ENCODE peak calls at places on chromosomes 4 and X, in eight cellular contexts. T is fibroblast of lung, Q is IMR-90, V is cardiac muscle cell, J is mammary epithelial cell, H is tibial nerve, W is gastrocnemius medialis, D is right atrium auricular region. B is an unnamed sample. For H3K4me1, the result is how much of the 10 kb centered on the place peaks cover.

GRCh38 chr4:173494013-173494970 is 35.7 kb downstream of the HAND2 start:
- DNase-seq in H (no peak), D (no peak), W (peak), T (peak), V (peak), J (peak), Q (peak), B (no peak)

GRCh38 chrX:9997524-9997923 is 30.4 kb downstream of the CLDN34 start:
- DNase-seq in T (no peak), J (no peak), Q (no peak), D (no peak), H (no peak), W (no peak), V (no peak), B (no peak)

GRCh38 chr4:87409420-87409939 is 12.9 kb upstream of the NUDT9 start:
- DNase-seq in W (no peak), J (no peak), D (no peak), T (no peak), Q (no peak), H (no peak), V (no peak), B (no peak)

GRCh38 chr4:111537861-111538260 is 607.4 kb upstream of the FAM241A start:
- DNase-seq in J (no peak), H (no peak), W (no peak), D (no peak), V (no peak), Q (peak), T (no peak), B (no peak)

GRCh38 chr4:80412322-80412721 is 76.8 kb downstream of the CFAP299 start:
- DNase-seq in J (no peak), Q (peak), W (no peak), V (no peak), T (no peak), D (no peak), H (no peak), B (no peak)

GRCh38 chr4:89981789-89982334 is 87.2 kb downstream of the MMRN1 start:
- DNase-seq in Q (no peak), H (no peak), T (no peak), V (no peak), D (no peak), W (no peak), J (no peak), B (no peak)

GRCh38 chrX:83419030-83419792 is 88.9 kb upstream of the POU3F4 start:
- DNase-seq in V (no peak), T (no peak), H (no peak), J (no peak), Q (no peak), D (no peak), W (no peak), B (no peak)

GRCh38 chr4:140343303-140343702 is 30.1 kb upstream of the SCOC start:
- DNase-seq in V (no peak), T (peak), Q (no peak), J (peak), D (no peak), W (no peak), H (no peak), B (no peak)

GRCh38 chr4:153538408-153539057 is 72.4 kb downstream of the TMEM131L start:
- DNase-seq in J (no peak), D (no peak), H (no peak), Q (peak), V (no peak), W (peak), T (peak), B (peak)

GRCh38 chr4:55884093-55884850 is 30.8 kb downstream of the EXOC1 start:
- DNase-seq in T (no peak), W (no peak), D (no peak), V (no peak), H (no peak), J (no peak), Q (no peak), B (no peak)

GRCh38 chr4:139450586-139450985 is 3.3 kb upstream of the RAB33B start:
- DNase-seq in H (no peak), T (no peak), J (no peak), V (no peak), W (no peak), Q (no peak), D (no peak), B (no peak)

GRCh38 chr4:102503301-102503746 is 2.2 kb downstream of the NFKB1 start:
- DNase-seq in W (no peak), Q (no peak), J (no peak), V (no peak), D (no peak), T (no peak), H (no peak), B (no peak)

GRCh38 chr4:1365271-1366178 is 18.5 kb downstream of the UVSSA start:
- DNase-seq in T (no peak), J (peak), Q (no peak), D (no peak), W (no peak), H (no peak), V (no peak), B (no peak)

GRCh38 chr4:173529505-173530325 is at the start of gene HAND2:
- DNase-seq in J (no peak), H (no peak), W (peak), Q (peak), V (peak), T (peak), D (peak), B (no peak)

GRCh38 chrX:95071621-95072020 is 1397.6 kb downstream of the FAM133A start:
- DNase-seq in W (no peak), H (no peak), Q (peak), T (no peak), J (peak), V (no peak), D (no peak), B (no peak)

GRCh38 chrX:71177327-71177726 is 32.7 kb downstream of the NLGN3 start:
- DNase-seq in V (no peak), D (no peak), T (no peak), H (no peak), W (no peak), Q (no peak), J (no peak), B (no peak)

GRCh38 chrX:148500428-148501120 is at the start of gene AFF2:
- DNase-seq in W (no peak), T (peak), J (peak), Q (no peak), D (no peak), H (no peak), V (peak), B (no peak)

GRCh38 chrX:72297953-72298730 is 7.6 kb downstream of the CITED1 start:
- DNase-seq in J (peak), H (no peak), D (no peak), V (no peak), Q (no peak), W (no peak), T (no peak), B (no peak)

GRCh38 chr4:173243321-173243720 is 74.7 kb downstream of the GALNT7 start:
- DNase-seq in T (peak), D (no peak), J (peak), V (no peak), H (no peak), Q (peak), W (no peak), B (no peak)

GRCh38 chrX:153470411-153471363 is at the start of gene HAUS7:
- DNase-seq in D (peak), T (peak), H (peak), V (peak), W (peak), Q (peak), J (peak), B (peak)

GRCh38 chrX:18810416-18810815 is 103.0 kb downstream of the PPEF1 start:
- DNase-seq in T (no peak), J (peak), H (no peak), W (no peak), V (no peak), D (no peak), Q (no peak), B (no peak)

GRCh38 chrX:17812763-17813162 is 48.3 kb downstream of the RAI2 start:
- DNase-seq in J (no peak), V (peak), Q (no peak), T (peak), H (no peak), D (no peak), W (no peak), B (no peak)

GRCh38 chr4:83629945-83630684 is 94.2 kb downstream of the GPAT3 start:
- DNase-seq in D (no peak), W (no peak), Q (peak), J (peak), V (no peak), T (peak), H (no peak), B (no peak)

GRCh38 chr4:2842667-2843022 is 999 bp upstream of the ADD1 start:
- DNase-seq in V (no peak), D (no peak), J (no peak), T (no peak), W (no peak), Q (no peak), H (no peak), B (no peak)

GRCh38 chrX:154321152-154321551 is 25.6 kb downstream of the TKTL1 start:
- DNase-seq in V (no peak), J (no peak), T (no peak), W (no peak), Q (no peak), H (no peak), D (no peak), B (no peak)

GRCh38 chr4:41294445-41295062 is 37.8 kb downstream of the UCHL1 start:
- DNase-seq in Q (no peak), T (peak), H (no peak), D (no peak), W (no peak), J (no peak), V (no peak), B (no peak)

GRCh38 chrX:49206543-49206942 is 6.5 kb upstream of the SYP start:
- DNase-seq in T (no peak), Q (no peak), V (no peak), W (no peak), J (no peak), D (no peak), H (no peak), B (no peak)

GRCh38 chrX:54530358-54530900 is 410 bp downstream of the GNL3L start:
- DNase-seq in T (no peak), Q (no peak), H (no peak), J (no peak), W (no peak), V (no peak), D (no peak), B (no peak)

GRCh38 chrX:107448625-107449468 is 605 bp upstream of the FRMPD3 start:
- DNase-seq in V (peak), D (no peak), W (no peak), Q (no peak), T (no peak), H (no peak), J (no peak), B (no peak)

GRCh38 chr4:120709986-120710385 is 212.5 kb downstream of the PRDM5 start:
- DNase-seq in Q (peak), V (no peak), T (peak), J (peak), D (no peak), H (no peak), W (no peak), B (no peak)

DNA sequence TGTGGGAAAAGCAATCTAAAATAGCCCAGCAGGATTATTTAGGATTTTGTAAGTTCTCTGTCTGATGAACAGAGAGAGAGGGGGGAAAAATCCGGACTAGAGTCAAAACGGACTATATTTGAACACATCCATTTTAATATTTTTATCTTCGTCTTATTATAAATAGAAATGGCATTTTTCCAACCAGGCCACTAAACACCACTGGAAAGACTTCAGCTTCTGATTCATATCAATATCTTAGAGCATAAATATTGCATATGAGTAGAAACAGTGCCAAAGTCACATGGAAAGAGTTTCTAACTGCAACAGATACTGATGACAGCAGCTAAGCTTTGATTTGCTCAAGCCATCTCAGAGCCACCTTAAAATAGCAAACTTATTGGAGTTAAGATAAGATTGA is 479 bp downstream of the PPARGC1A start:
- DNase-seq in D (no peak), T (peak), J (peak), Q (no peak), H (no peak), V (no peak), W (no peak), B (no peak)
- H3K27ac ChIP-seq in D (peak), T (no peak), J (no peak), Q (no peak), H (peak), V (peak), W (peak), B (peak)

GRCh38 chrX:39654183-39654925 is 443.4 kb downstream of the BCOR start:
- DNase-seq in H (no peak), V (no peak), J (no peak), W (no peak), D (no peak), T (no peak), Q (no peak), B (no peak)

GRCh38 chrX:39648548-39649254 is 449.1 kb downstream of the BCOR start:
- DNase-seq in J (no peak), D (no peak), H (no peak), V (no peak), W (no peak), T (no peak), Q (no peak), B (no peak)

GRCh38 chrX:39653656-39654055 is 444.1 kb downstream of the BCOR start:
- DNase-seq in H (no peak), Q (no peak), J (no peak), W (no peak), D (no peak), T (no peak), V (no peak), B (no peak)

GRCh38 chrX:39652336-39652735 is 445.4 kb downstream of the BCOR start:
- DNase-seq in D (no peak), H (no peak), V (no peak), W (no peak), T (peak), J (no peak), Q (peak), B (no peak)

GRCh38 chrX:39650883-39651282 is 446.9 kb downstream of the BCOR start:
- DNase-seq in H (no peak), J (no peak), V (no peak), Q (no peak), W (no peak), T (no peak), D (no peak), B (no peak)
- H3K4me1 ChIP-seq in H (under half), J (under half), V (under half), Q (under half), W (under half), T (under half), D (under half), B (under half)

DNA sequence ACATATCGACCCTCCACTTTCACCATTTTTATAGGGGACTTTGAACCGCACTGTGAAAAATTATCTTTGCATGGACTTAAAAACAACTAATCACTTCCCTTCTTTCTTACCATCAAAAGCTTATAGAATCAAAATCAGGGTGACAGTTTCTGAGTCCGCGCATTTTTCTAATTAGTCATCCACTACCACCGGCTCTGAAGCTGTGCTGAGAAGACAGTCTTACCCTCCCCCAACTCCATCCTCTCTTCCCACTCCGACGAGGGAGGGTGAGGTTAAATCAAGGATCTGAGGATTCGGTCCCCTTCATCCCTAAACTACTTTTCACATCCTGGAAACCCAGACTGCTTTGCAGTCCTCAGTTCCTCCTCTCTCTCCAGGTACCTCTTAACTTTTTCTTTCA is 4.2 kb downstream of the DCTD start:
- DNase-seq in J (no peak), V (no peak), H (no peak), Q (no peak), W (no peak), D (no peak), T (no peak), B (no peak)
- TF ChIP-seq CTCF in J (no peak), V (no peak), H (no peak), Q (no peak), W (no peak), D (no peak), T (no peak), B (no peak)

GRCh38 chr4:150567070-150567469 is 14.9 kb upstream of the MAB21L2 start:
- DNase-seq in W (no peak), D (no peak), J (no peak), V (no peak), T (no peak), H (no peak), Q (no peak), B (no peak)
- H3K27ac ChIP-seq in W (no peak), D (no peak), J (no peak), V (no peak), T (no peak), H (no peak), Q (no peak), B (no peak)

GRCh38 chr4:76212851-76213414 is 691 bp downstream of the SCARB2 start:
- DNase-seq in W (no peak), Q (peak), D (no peak), J (peak), H (no peak), T (peak), V (no peak), B (no peak)

GRCh38 chr4:76212301-76212700 is 1.3 kb downstream of the SCARB2 start:
- DNase-seq in T (no peak), H (no peak), D (no peak), W (no peak), J (no peak), Q (no peak), V (no peak), B (no peak)

GRCh38 chr4:76210502-76210901 is 3.1 kb downstream of the SCARB2 start:
- DNase-seq in D (no peak), Q (no peak), V (no peak), J (no peak), H (no peak), W (no peak), T (no peak), B (no peak)

GRCh38 chr4:76213415-76214268 is at the start of gene SCARB2:
- DNase-seq in W (peak), T (peak), H (peak), Q (peak), V (peak), D (peak), J (peak), B (peak)

DNA sequence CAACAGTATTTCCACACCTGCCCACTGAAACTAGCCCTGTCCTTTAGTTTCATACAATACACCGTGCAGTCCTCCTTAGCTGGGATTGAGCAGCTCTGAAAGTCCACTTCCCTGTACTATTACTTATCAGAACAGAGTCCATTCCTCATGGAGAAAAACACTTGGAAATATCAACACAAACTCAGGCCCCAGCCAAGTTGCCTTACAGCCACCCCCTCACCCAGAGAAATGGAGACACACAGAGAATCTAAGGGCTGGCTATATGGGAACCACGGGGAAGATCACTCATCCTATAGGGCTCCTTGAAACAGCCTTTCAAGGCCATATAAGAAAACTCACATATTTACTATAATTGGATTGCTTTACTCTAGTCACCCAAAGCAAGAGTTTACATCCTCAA is 1.9 kb downstream of the SCARB2 start:
- DNase-seq in Q (no peak), J (no peak), V (no peak), W (no peak), H (no peak), D (no peak), T (no peak), B (no peak)
- H3K4me1 ChIP-seq in Q (under half), J (under half), V (under half), W (half or more), H (under half), D (half or more), T (under half), B (under half)

GRCh38 chrX:126030021-126030420 is 136.1 kb downstream of the DCAF12L2 start:
- DNase-seq in Q (no peak), J (no peak), W (no peak), V (no peak), T (no peak), D (no peak), H (no peak), B (no peak)

DNA sequence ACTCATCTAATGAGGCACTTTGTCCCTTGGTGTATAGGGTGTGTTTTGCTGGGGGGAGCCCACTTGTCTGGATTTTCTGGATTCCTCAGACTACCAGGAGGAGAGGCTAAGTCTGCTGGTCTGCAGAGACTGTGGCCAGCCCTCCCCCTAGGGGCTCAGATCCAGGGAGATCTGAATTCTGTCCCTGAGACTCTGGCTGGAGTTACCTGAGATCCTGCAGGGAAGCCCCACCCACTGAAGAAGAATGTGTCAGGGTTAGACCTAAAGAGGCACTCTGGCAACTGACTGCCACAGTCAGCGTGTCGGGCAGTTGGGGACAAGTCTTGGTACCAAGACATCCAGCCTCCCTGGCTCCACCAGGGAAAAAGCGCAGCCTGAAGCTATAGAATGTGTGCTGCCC is 138.9 kb downstream of the DCAF12L2 start:
- DNase-seq in D (no peak), Q (no peak), W (no peak), J (no peak), V (no peak), T (no peak), H (no peak), B (no peak)
- TF ChIP-seq CTCF in D (no peak), Q (no peak), W (no peak), J (no peak), V (no peak), T (no peak), H (no peak), B (no peak)

DNA sequence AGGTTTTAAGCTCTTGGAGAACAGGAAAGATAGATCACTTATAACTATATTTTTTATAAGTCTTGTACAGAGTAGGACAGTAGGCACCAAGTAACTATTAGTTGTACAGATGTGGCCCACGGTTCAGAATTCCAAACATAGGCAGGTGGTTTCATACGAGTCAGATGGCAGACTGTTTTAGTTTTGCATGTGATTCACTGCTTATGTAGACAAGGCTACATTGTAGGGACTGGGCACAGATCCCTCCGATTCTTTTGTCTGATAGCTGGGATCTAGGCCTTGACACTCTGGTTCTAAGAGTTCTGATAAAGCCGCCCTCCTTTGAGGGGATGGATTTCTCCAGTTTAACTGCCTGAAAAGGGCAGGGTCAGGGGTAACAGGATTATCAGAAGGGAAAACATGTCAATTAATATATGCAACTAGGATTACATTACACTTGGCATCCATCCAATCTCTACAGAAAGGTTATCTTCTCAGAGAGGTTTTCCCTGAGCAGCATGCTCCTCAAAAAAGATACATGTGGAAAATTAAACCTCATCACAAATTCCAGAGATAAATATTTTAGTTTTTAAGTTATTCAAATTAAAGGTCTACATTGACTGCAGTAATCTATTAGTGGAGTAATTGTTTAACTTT is 87.8 kb downstream of the SPRY1 start:
- DNase-seq in J (no peak), D (no peak), V (no peak), W (no peak), H (no peak), T (no peak), Q (peak), B (no peak)
- H3K27ac ChIP-seq in J (no peak), D (no peak), V (no peak), W (no peak), H (no peak), T (no peak), Q (no peak), B (no peak)